ENCODE peak calls at places on chromosomes 13 and 19, in ten cellular contexts. A is kidney; C is aorta; W is fibroblast of pulmonary artery; J is HFF-Myc; V is naive thymus-derived CD4-positive, alpha-beta T cell; L is dorsolateral prefrontal cortex; K is brain microvascular endothelial cell; Y is hepatocyte; Z is DND-41. D is an unnamed sample.

GRCh38 chr13:85212692-85213091 is 586.5 kb downstream of the SLITRK6 start:
- DNase-seq in Y (no peak), L (no peak), V (no peak), C (no peak), K (no peak), Z (no peak), J (no peak), A (no peak), W (no peak), D (no peak)

GRCh38 chr13:32164622-32165268 is 133.2 kb downstream of the FRY start:
- DNase-seq in V (peak), Z (peak), C (no peak), L (no peak), A (no peak), K (peak), W (peak), J (peak), Y (peak), D (peak)

GRCh38 chr13:113646376-113646775 is 11.6 kb downstream of the ATP4B start:
- DNase-seq in J (no peak), W (no peak), V (no peak), L (peak), C (peak), K (no peak), A (no peak), Y (no peak), Z (no peak), D (no peak)

GRCh38 chr19:19568802-19569756 is 31.0 kb downstream of the CILP2 start:
- DNase-seq in L (no peak), K (peak), A (no peak), W (peak), V (no peak), C (no peak), Z (no peak), J (no peak), Y (no peak), D (no peak)

GRCh38 chr13:74683411-74683810 is 549.2 kb upstream of the KLF12 start:
- DNase-seq in V (no peak), C (no peak), A (no peak), J (no peak), L (no peak), Y (no peak), W (peak), Z (no peak), K (no peak), D (no peak)

GRCh38 chr13:20700288-20700687 is 3.2 kb upstream of the IL17D start:
- DNase-seq in A (no peak), V (no peak), Z (no peak), W (no peak), K (no peak), J (no peak), Y (no peak), C (no peak), L (no peak), D (no peak)

GRCh38 chr13:49627831-49628652 is at the start of gene ARL11:
- DNase-seq in J (no peak), C (peak), V (peak), W (no peak), K (no peak), A (no peak), Y (peak), Z (no peak), L (no peak), D (peak)

GRCh38 chr13:52010890-52011689 is at the start of gene ATP7B:
- DNase-seq in J (no peak), A (peak), Y (peak), K (no peak), Z (peak), W (no peak), C (peak), L (no peak), V (peak), D (no peak)

GRCh38 chr19:14479985-14480694 is 5.0 kb upstream of the PTGER1 start:
- DNase-seq in C (no peak), K (no peak), V (peak), L (no peak), J (no peak), Z (peak), A (peak), Y (no peak), W (no peak), D (no peak)

GRCh38 chr19:18590273-18591272 is 2.0 kb downstream of the REX1BD start:
- DNase-seq in A (peak), C (peak), J (no peak), Y (peak), L (peak), W (peak), V (no peak), K (peak), Z (peak), D (peak)

GRCh38 chr13:105370011-105370645 is 1165.3 kb downstream of the EFNB2 start:
- DNase-seq in W (peak), L (no peak), Z (no peak), C (no peak), V (no peak), A (no peak), J (no peak), Y (no peak), K (no peak), D (no peak)

GRCh38 chr13:29684441-29684840 is 89.0 kb upstream of the SLC7A1 start:
- DNase-seq in A (no peak), J (no peak), V (no peak), L (no peak), C (no peak), K (no peak), Y (no peak), Z (no peak), W (peak), D (no peak)

GRCh38 chr19:3618144-3618810 is 8.3 kb downstream of the CACTIN start:
- DNase-seq in A (peak), C (peak), K (no peak), Z (peak), W (peak), Y (peak), J (no peak), V (peak), L (no peak), D (no peak)

GRCh38 chr13:28137556-28137955 is 789 bp upstream of the PAN3 start:
- DNase-seq in A (no peak), K (no peak), L (no peak), W (peak), Z (no peak), Y (no peak), C (no peak), V (no peak), J (no peak), D (no peak)

GRCh38 chr19:30228113-30228725 is 144.0 kb upstream of the ZNF536 start:
- DNase-seq in W (no peak), K (no peak), V (no peak), Y (peak), C (no peak), Z (no peak), J (no peak), L (no peak), A (no peak), D (no peak)

GRCh38 chr13:99916366-99917103 is 55.0 kb downstream of the ZIC5 start:
- DNase-seq in J (peak), Z (peak), Y (peak), V (peak), A (no peak), K (peak), C (no peak), W (peak), L (no peak), D (peak)

GRCh38 chr13:37618554-37618953 is 20.0 kb upstream of the POSTN start:
- DNase-seq in Y (no peak), W (peak), J (peak), V (no peak), L (no peak), Z (no peak), A (no peak), C (no peak), K (peak), D (no peak)

GRCh38 chr19:35228177-35228930 is at the start of gene FAM187B:
- DNase-seq in L (peak), Y (no peak), W (no peak), Z (no peak), J (no peak), K (no peak), C (no peak), V (no peak), A (no peak), D (no peak)

GRCh38 chr19:56348289-56348877 is 33.7 kb upstream of the ZSCAN5A start:
- DNase-seq in W (peak), L (no peak), A (no peak), Y (no peak), V (no peak), K (peak), C (no peak), Z (peak), J (no peak), D (peak)

GRCh38 chr19:3678188-3678587 is 22.1 kb downstream of the PIP5K1C start:
- DNase-seq in L (no peak), J (no peak), K (no peak), A (no peak), C (no peak), W (no peak), Y (no peak), V (no peak), Z (no peak), D (no peak)

GRCh38 chr13:35139591-35139990 is 197.5 kb downstream of the NBEA start:
- DNase-seq in L (no peak), C (no peak), A (no peak), W (peak), K (peak), Z (no peak), V (no peak), J (peak), Y (no peak), D (no peak)

GRCh38 chr13:76634431-76635191 is 251.6 kb downstream of the KCTD12 start:
- DNase-seq in J (no peak), V (no peak), L (no peak), C (no peak), Y (no peak), K (no peak), Z (no peak), W (no peak), A (no peak), D (no peak)

GRCh38 chr13:91297503-91297902 is 50.0 kb upstream of the MIR17HG start:
- DNase-seq in W (no peak), J (no peak), A (no peak), L (no peak), C (no peak), K (no peak), Z (no peak), Y (no peak), V (no peak), D (no peak)

GRCh38 chr13:100751826-100752225 is 77.2 kb upstream of the TMTC4 start:
- DNase-seq in V (no peak), C (no peak), K (no peak), Z (no peak), A (no peak), L (no peak), W (no peak), Y (no peak), J (no peak), D (no peak)

GRCh38 chr13:108981407-108981806 is 352.0 kb downstream of the MYO16 start:
- DNase-seq in J (no peak), K (no peak), L (no peak), A (no peak), Y (no peak), C (no peak), W (no peak), Z (no peak), V (no peak), D (no peak)

GRCh38 chr13:109945206-109945960 is 159.0 kb upstream of the IRS2 start:
- DNase-seq in Z (no peak), C (no peak), L (no peak), W (peak), K (peak), V (no peak), Y (no peak), J (peak), A (no peak), D (no peak)

GRCh38 chr13:76552807-76553206 is 333.4 kb downstream of the KCTD12 start:
- DNase-seq in J (no peak), L (no peak), Y (no peak), V (no peak), C (no peak), A (no peak), K (no peak), W (peak), Z (no peak), D (no peak)

GRCh38 chr13:36674337-36675212 is 755 bp downstream of the SERTM1 start:
- DNase-seq in V (no peak), A (no peak), W (no peak), C (no peak), J (no peak), K (no peak), Y (no peak), L (no peak), Z (no peak), D (no peak)

GRCh38 chr19:8392017-8392591 is 1.9 kb downstream of the RAB11B start:
- DNase-seq in C (no peak), J (no peak), W (no peak), V (no peak), Z (no peak), A (peak), Y (peak), L (no peak), K (no peak), D (no peak)

GRCh38 chr19:18098891-18099622 is 1.5 kb downstream of the MAST3 start:
- DNase-seq in W (no peak), L (no peak), Z (no peak), Y (peak), C (no peak), A (peak), V (no peak), K (no peak), J (no peak), D (no peak)

GRCh38 chr13:91347996-91348905 is 764 bp downstream of the MIR17HG start:
- DNase-seq in L (peak), V (peak), K (no peak), Y (peak), C (peak), A (peak), J (no peak), W (peak), Z (peak), D (no peak)

GRCh38 chr13:69092615-69093322 is 1014.9 kb upstream of the ATXN8OS start:
- DNase-seq in V (no peak), J (no peak), Y (no peak), K (no peak), Z (no peak), A (no peak), C (no peak), L (no peak), W (no peak), D (no peak)

GRCh38 chr13:28707629-28708427 is 10.9 kb downstream of the SLC46A3 start:
- DNase-seq in V (no peak), K (peak), W (peak), Y (peak), A (no peak), Z (no peak), L (no peak), C (no peak), J (peak), D (no peak)

GRCh38 chr19:16778796-16779411 is 50.3 kb upstream of the SIN3B start:
- DNase-seq in L (peak), W (peak), K (peak), J (peak), V (peak), Z (peak), Y (peak), A (peak), C (peak), D (peak)

GRCh38 chr19:3146677-3147100 is 10.9 kb downstream of the GNA15 start:
- DNase-seq in K (no peak), A (no peak), W (no peak), L (no peak), J (no peak), C (peak), Z (peak), V (peak), Y (no peak), D (no peak)

GRCh38 chr13:67023088-67023893 is 206.8 kb downstream of the PCDH9 start:
- DNase-seq in L (no peak), Y (no peak), Z (peak), K (peak), W (peak), A (no peak), V (no peak), C (no peak), J (peak), D (peak)

GRCh38 chr13:66887088-66887487 is 343.0 kb downstream of the PCDH9 start:
- DNase-seq in W (peak), Z (no peak), A (no peak), Y (no peak), J (no peak), K (no peak), V (no peak), C (no peak), L (no peak), D (no peak)

GRCh38 chr19:10461047-10461949 is 41.0 kb downstream of the PDE4A start:
- DNase-seq in A (peak), C (peak), J (peak), L (peak), K (peak), Y (peak), Z (peak), W (peak), V (peak), D (no peak)
- H3K4me3 ChIP-seq in A (peak), C (no peak), J (peak), L (peak), K (peak), Y (no peak), Z (no peak), W (peak), V (peak), D (no peak)

DNA sequence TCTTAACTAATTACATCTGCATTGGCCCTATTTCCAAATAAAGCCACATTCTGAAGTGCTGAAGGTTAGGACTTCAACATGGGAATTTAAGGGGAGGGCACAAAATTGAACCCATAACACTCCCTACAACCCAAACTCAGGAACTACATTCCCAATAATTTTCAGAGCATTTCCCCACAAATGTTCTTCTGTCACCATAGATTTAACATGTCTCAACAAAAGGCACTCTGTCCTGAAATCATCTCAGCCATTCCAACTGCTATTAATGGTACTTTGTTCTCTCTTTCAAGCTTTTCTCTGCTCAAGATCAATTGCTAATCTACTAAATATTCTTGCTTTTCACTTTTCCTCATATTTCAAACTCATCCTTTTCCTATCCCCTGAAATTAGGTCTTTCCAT is 74.0 kb upstream of the SOX1 start:
- DNase-seq in J (no peak), V (no peak), W (no peak), Y (no peak), L (no peak), K (no peak), A (no peak), Z (no peak), C (no peak), D (no peak)
- H3K4me3 ChIP-seq in J (no peak), V (no peak), W (no peak), Y (no peak), L (no peak), K (no peak), A (no peak), Z (no peak), C (no peak), D (no peak)

DNA sequence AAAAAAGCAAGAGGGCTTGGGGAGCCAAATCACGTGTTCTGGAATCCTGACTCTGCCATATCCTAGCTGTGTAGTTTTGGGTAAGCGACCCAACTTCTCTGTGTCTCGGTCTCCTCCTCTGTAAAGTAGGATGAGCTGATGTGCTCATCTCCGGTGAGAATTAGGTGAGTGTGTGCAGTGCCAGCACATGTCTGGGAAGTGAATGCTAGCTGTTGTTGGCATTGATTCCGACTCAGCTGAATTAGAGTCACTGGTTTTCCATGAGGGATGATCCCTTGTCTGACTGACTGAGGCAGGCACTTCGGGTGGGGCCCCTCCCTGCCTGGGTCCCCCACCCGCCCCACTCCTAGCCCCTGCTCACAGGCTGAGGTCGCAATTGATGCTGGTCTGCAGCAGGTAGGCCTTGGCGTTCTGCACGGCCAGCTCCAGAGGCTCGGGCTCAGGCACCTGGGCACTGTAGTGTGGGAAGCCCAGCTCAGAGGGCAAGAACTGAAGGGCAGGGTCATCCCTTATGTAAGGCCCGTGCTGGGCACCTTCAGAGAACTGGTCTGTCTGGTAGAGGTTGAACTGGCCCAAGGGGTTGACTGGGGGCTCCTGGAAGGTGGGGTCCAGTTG is 835 bp downstream of the RSPH6A start:
- DNase-seq in J (no peak), L (no peak), Y (no peak), A (no peak), Z (no peak), W (no peak), K (no peak), V (no peak), C (no peak), D (no peak)
- H3K4me3 ChIP-seq in J (no peak), L (no peak), Y (no peak), A (no peak), Z (no peak), W (no peak), K (no peak), V (no peak), C (no peak), D (no peak)

DNA sequence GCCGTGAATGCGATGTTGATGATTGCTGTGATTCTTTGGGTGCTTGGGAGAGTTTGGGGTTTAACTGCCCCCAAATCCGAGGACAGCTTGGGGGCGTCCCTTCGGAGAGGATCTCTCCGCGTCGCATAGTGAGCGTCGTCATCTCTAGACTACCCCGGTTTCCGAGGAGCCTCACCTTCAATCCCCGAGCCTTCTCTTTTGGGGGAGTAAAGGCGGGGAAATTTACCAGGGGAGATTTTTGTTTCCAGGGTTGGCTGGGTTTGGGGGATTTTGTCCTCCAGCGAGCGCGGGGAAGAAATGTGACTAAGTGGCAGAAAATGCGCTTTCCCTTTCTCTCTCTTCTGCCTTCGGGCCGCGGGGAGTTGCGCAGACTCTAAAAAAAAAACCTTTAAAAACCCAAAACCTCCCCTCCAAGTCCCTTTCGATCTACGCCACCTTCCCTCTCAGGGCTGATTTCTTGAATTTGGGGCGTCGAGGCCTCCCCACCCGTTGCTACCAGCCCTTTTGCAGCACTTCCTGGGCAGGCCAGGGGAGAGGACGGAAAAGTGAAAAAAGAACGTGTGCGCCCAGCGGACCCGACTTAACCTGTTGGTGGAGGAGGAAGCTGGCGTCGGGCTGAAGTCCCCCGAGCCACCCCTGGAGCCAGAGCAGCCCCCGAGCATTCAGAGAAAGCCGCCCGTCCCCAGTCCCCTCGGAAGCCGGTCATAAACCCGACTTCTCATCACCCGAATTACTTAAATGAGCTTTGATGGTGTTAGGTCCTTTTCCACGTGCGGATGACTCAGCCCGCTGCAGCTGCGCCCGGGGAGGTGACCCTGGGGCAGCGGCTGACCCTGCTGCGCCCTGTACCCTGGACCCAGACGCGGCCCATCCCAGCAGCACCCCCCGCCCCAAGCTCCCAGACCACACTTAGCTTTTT is 17.7 kb downstream of the NFIX start:
- DNase-seq in K (no peak), Z (no peak), W (peak), Y (peak), A (peak), L (no peak), J (no peak), V (no peak), C (peak), D (no peak)
- H3K4me3 ChIP-seq in K (peak), Z (no peak), W (peak), Y (no peak), A (peak), L (peak), J (peak), V (peak), C (peak), D (no peak)

GRCh38 chr13:93226065-93226622 is 463 bp upstream of the GPC6 start:
- DNase-seq in L (no peak), W (no peak), A (no peak), C (no peak), J (no peak), K (peak), V (no peak), Z (no peak), Y (no peak), D (no peak)
- H3K4me3 ChIP-seq in L (peak), W (peak), A (peak), C (peak), J (peak), K (peak), V (no peak), Z (no peak), Y (peak), D (no peak)

GRCh38 chr19:49338023-49338677 is 2.9 kb downstream of the CD37 start:
- DNase-seq in Y (no peak), A (peak), W (no peak), Z (no peak), L (no peak), V (no peak), K (no peak), C (peak), J (no peak), D (no peak)
- H3K4me3 ChIP-seq in Y (no peak), A (peak), W (no peak), Z (no peak), L (peak), V (no peak), K (no peak), C (no peak), J (no peak), D (no peak)